ENCODE peak calls at places on chromosomes 16 and 17, in five cellular contexts. Z is lower lobe of right lung; B is caudate nucleus; P is Karpas-422; D is effector memory CD4-positive, alpha-beta T cell. E is an unnamed sample.
A peak's percentile ranks its signal among the peaks of the same experiment; 100 is the strongest.

GRCh38 chr16:56936950-56937349 is 5.0 kb downstream of the HERPUD1 start:
- DNase-seq in Z (no peak), B (no peak), P (no peak), D (no peak), E (no peak)

GRCh38 chr17:67582632-67583230 is 135.0 kb upstream of the NOL11 start:
- DNase-seq in Z (no peak), B (no peak), P (no peak), D (no peak), E (no peak)

GRCh38 chr16:48001306-48001885 is 154.4 kb downstream of the ABCC12 start:
- DNase-seq in Z (no peak), B (no peak), P (no peak), D (no peak), E (no peak)

GRCh38 chr16:54503011-54503410 is 216.4 kb upstream of the IRX3 start:
- DNase-seq in Z (no peak), B (no peak), P (no peak), D (no peak), E (no peak)

GRCh38 chr17:74426551-74427047 is 5.3 kb upstream of the GPRC5C start:
- DNase-seq in Z (no peak), B (no peak), P (no peak), D (no peak), E (no peak)

GRCh38 chr17:50956750-50957523 is 90.8 kb upstream of the TOB1 start:
- DNase-seq in Z (peak; percentile 72), B (peak; percentile 66), P (peak; percentile 79), D (peak; percentile 61), E (no peak)

GRCh38 chr17:64424318-64424717 is 24.6 kb upstream of the MILR1 start:
- DNase-seq in Z (no peak), B (no peak), P (no peak), D (no peak), E (no peak)

GRCh38 chr17:45276031-45276430 is 14.1 kb upstream of the SPATA32 start:
- DNase-seq in Z (no peak), B (no peak), P (no peak), D (no peak), E (no peak)

GRCh38 chr17:10754109-10754508 is 24.3 kb upstream of the TMEM220 start:
- DNase-seq in Z (no peak), B (no peak), P (peak; percentile 78), D (no peak), E (no peak)

GRCh38 chr16:86991679-86992078 is 325.5 kb downstream of the C16orf95 start:
- DNase-seq in Z (no peak), B (no peak), P (no peak), D (no peak), E (no peak)

GRCh38 chr17:29927546-29927945 is 2.5 kb downstream of the SSH2 start:
- DNase-seq in Z (no peak), B (no peak), P (no peak), D (no peak), E (no peak)

GRCh38 chr16:70018254-70018653 is 67.1 kb downstream of the CLEC18A start:
- DNase-seq in Z (no peak), B (no peak), P (peak; percentile 81), D (peak; percentile 4), E (no peak)

GRCh38 chr17:40063034-40063765 is 435 bp downstream of the THRA start:
- DNase-seq in Z (peak; percentile 85), B (peak; percentile 46), P (peak; percentile 72), D (no peak), E (peak; percentile 72)

GRCh38 chr17:32519769-32520701 is 33.2 kb downstream of the CDK5R1 start:
- DNase-seq in Z (no peak), B (peak; percentile 34), P (no peak), D (no peak), E (no peak)

GRCh38 chr17:155576-155975 is 18.2 kb downstream of the SCGB1C2 start:
- DNase-seq in Z (peak; percentile 28), B (no peak), P (no peak), D (no peak), E (no peak)

GRCh38 chr16:63530208-63530607 is 1494.0 kb upstream of the CDH8 start:
- DNase-seq in Z (no peak), B (no peak), P (no peak), D (no peak), E (no peak)

GRCh38 chr17:42362245-42362961 is 25.8 kb downstream of the STAT3 start:
- DNase-seq in Z (peak; percentile 55), B (no peak), P (no peak), D (no peak), E (no peak)

GRCh38 chr17:70288540-70289290 is 119.4 kb downstream of the KCNJ2 start:
- DNase-seq in Z (no peak), B (no peak), P (no peak), D (no peak), E (no peak)

GRCh38 chr16:84600343-84601229 is 17.3 kb downstream of the COTL1 start:
- DNase-seq in Z (no peak), B (no peak), P (peak; percentile 97), D (no peak), E (no peak)

GRCh38 chr17:46118969-46119368 is 74.3 kb downstream of the KANSL1 start:
- DNase-seq in Z (no peak), B (no peak), P (no peak), D (no peak), E (no peak)

GRCh38 chr16:48542020-48542473 is 67.9 kb downstream of the N4BP1 start:
- DNase-seq in Z (peak; percentile 75), B (peak; percentile 43), P (peak; percentile 51), D (no peak), E (peak; percentile 63)

GRCh38 chr16:46947900-46948547 is 25.4 kb downstream of the DNAJA2 start:
- DNase-seq in Z (no peak), B (no peak), P (peak; percentile 89), D (no peak), E (no peak)

GRCh38 chr17:48596735-48597491 is 3.3 kb upstream of the HOXB5 start:
- DNase-seq in Z (no peak), B (no peak), P (no peak), D (no peak), E (no peak)

DNA sequence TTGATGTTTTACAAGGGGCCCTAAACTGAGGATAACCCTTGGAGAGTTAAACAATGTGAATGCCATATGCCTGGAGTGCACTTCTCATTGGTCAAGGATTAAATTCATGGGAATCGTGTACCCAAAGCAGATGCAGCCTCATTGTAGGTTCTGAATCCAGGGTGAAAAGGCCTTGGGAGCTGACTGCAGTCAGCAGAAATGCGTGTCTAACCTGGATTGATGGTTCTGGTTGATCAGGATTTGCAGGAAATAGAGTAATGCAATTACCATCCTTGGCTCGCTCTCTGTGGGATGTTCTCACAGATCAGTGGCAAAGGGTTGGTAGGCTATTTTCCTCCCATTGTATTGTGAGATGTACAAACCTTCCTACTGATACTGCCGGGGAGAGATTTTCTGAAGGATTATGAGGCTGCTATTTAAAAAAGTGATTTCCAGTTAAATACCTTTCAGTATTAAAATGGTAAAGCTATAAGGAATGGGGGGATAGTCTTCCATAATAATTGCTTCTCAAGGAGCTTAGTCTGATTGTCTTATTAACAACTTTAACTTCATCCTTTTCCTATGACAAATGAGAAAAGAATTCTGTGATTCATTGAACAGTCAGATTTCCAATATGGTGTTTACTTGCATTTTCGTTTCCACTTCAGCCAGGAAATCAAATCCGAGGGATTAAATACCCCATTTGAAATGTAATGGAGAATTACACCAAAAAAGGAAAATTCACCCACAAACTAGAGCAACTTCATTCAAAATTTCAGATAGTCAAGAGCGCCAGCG is 1028.1 kb upstream of the EEF2KMT start:
- DNase-seq in Z (no peak), B (no peak), P (no peak), D (no peak), E (no peak)
- H3K27ac ChIP-seq in Z (no peak overlapping the region), B (no peak overlapping the region), P (no peak overlapping the region), D (no peak overlapping the region), E (no peak overlapping the region)

GRCh38 chr17:17759164-17759563 is 77.6 kb downstream of the SREBF1 start:
- DNase-seq in Z (no peak), B (no peak), P (no peak), D (no peak), E (no peak)

GRCh38 chr17:17755715-17756114 is 74.5 kb downstream of the RAI1 start:
- DNase-seq in Z (no peak), B (no peak), P (no peak), D (no peak), E (no peak)

GRCh38 chr17:17758443-17758842 is 77.2 kb downstream of the RAI1 start:
- DNase-seq in Z (no peak), B (no peak), P (no peak), D (no peak), E (no peak)

GRCh38 chr17:17757944-17758343 is 76.7 kb downstream of the RAI1 start:
- DNase-seq in Z (no peak), B (peak; percentile 53), P (no peak), D (no peak), E (no peak)

DNA sequence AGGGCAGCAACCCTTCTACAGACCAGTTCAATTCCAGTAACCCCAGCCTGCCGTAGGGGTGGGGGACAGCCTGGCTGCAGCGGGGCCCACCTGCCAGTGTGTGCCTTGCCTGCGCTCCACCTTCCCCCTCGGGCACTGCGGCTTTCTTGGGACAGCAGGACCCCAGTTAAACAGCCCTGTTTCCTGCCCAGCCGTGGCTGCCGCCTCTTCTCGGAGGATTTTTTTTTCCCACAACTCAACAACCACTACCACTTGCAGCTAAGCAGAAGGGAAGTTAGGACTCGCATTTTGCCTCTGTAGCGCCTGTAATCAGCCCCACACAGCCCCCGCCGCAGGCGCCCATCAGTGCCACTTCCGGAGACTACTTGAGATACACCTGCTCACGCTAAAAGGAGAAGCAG is 76.1 kb downstream of the RAI1 start:
- DNase-seq in Z (no peak), B (no peak), P (peak; percentile 75), D (no peak), E (no peak)
- H3K27ac ChIP-seq in Z (no peak overlapping the region), B (peak overlapping the region; percentile 73), P (peak overlapping the region; percentile 85), D (peak overlapping the region; percentile 21), E (no peak overlapping the region)

GRCh38 chr16:17011712-17012111 is 459.0 kb downstream of the XYLT1 start:
- DNase-seq in Z (no peak), B (no peak), P (no peak), D (no peak), E (no peak)

GRCh38 chr16:17013067-17013466 is 457.7 kb downstream of the XYLT1 start:
- DNase-seq in Z (no peak), B (no peak), P (no peak), D (no peak), E (no peak)

GRCh38 chr16:17015702-17016101 is 455.1 kb downstream of the XYLT1 start:
- DNase-seq in Z (no peak), B (no peak), P (no peak), D (no peak), E (no peak)

GRCh38 chr16:17017442-17017841 is 453.3 kb downstream of the XYLT1 start:
- DNase-seq in Z (no peak), B (no peak), P (no peak), D (no peak), E (no peak)

GRCh38 chr16:17014484-17015121 is 456.2 kb downstream of the XYLT1 start:
- DNase-seq in Z (no peak), B (no peak), P (no peak), D (no peak), E (no peak)
- H3K27ac ChIP-seq in Z (no peak overlapping the region), B (no peak overlapping the region), P (no peak overlapping the region), D (no peak overlapping the region), E (no peak overlapping the region)

GRCh38 chr16:89505204-89506112 is 2.7 kb upstream of the SPG7 start:
- DNase-seq in Z (peak; percentile 92), B (peak; percentile 44), P (peak; percentile 89), D (peak; percentile 84), E (peak; percentile 37)

GRCh38 chr16:89507834-89508590 is at the start of gene SPG7:
- DNase-seq in Z (peak; percentile 88), B (peak; percentile 79), P (peak; percentile 95), D (peak; percentile 83), E (peak; percentile 80)

GRCh38 chr16:89507219-89507833 is 877 bp upstream of the SPG7 start:
- DNase-seq in Z (peak; percentile 66), B (no peak), P (no peak), D (no peak), E (no peak)

GRCh38 chr16:89506113-89506504 is 2.1 kb upstream of the SPG7 start:
- DNase-seq in Z (no peak), B (no peak), P (no peak), D (no peak), E (no peak)

GRCh38 chr16:89506791-89507191 is 1.4 kb upstream of the SPG7 start:
- DNase-seq in Z (no peak), B (no peak), P (no peak), D (no peak), E (no peak)
- H3K27ac ChIP-seq in Z (peak overlapping the region; percentile 98), B (no peak overlapping the region), P (no peak overlapping the region), D (peak overlapping the region; percentile 89), E (peak overlapping the region; percentile 84)